ENCODE peak calls at places on chromosomes 2 and 18, in seven cellular contexts. One of them, this sample, is unnamed.

GRCh38 chr2:20803287-20803686 is 19.6 kb downstream of the LDAH start:
- DNase-seq in dorsolateral prefrontal cortex: no peak
- DNase-seq in A549: no peak
- DNase-seq in cardiac muscle cell: no peak
- DNase-seq in right lobe of liver: no peak
- DNase-seq in nephron progenitor cell: no peak
- DNase-seq in astrocyte of the cerebellum: no peak
- DNase-seq in this sample: no peak

GRCh38 chr2:133773862-133774674 is 205.8 kb upstream of the NCKAP5 start:
- DNase-seq in dorsolateral prefrontal cortex: no peak
- DNase-seq in A549: no peak
- DNase-seq in cardiac muscle cell: no peak
- DNase-seq in right lobe of liver: no peak
- DNase-seq in nephron progenitor cell: no peak
- DNase-seq in astrocyte of the cerebellum: no peak
- DNase-seq in this sample: no peak

GRCh38 chr2:170772295-170772694 is 2.1 kb downstream of the ERICH2 start:
- DNase-seq in dorsolateral prefrontal cortex: no peak
- DNase-seq in A549: no peak
- DNase-seq in cardiac muscle cell: no peak
- DNase-seq in right lobe of liver: no peak
- DNase-seq in nephron progenitor cell: no peak
- DNase-seq in astrocyte of the cerebellum: no peak
- DNase-seq in this sample: no peak

GRCh38 chr18:8998481-8999217 is 103.8 kb upstream of the NDUFV2 start:
- DNase-seq in dorsolateral prefrontal cortex: no peak
- DNase-seq in A549: no peak
- DNase-seq in cardiac muscle cell: no peak
- DNase-seq in right lobe of liver: no peak
- DNase-seq in nephron progenitor cell: no peak
- DNase-seq in astrocyte of the cerebellum: no peak
- DNase-seq in this sample: no peak

GRCh38 chr2:21301871-21302433 is 178.2 kb downstream of the TDRD15 start:
- DNase-seq in dorsolateral prefrontal cortex: no peak
- DNase-seq in A549: no peak
- DNase-seq in cardiac muscle cell: no peak
- DNase-seq in right lobe of liver: no peak
- DNase-seq in nephron progenitor cell: no peak
- DNase-seq in astrocyte of the cerebellum: no peak
- DNase-seq in this sample: no peak

GRCh38 chr2:169397697-169398096 is 35.4 kb upstream of the LRP2 start:
- DNase-seq in dorsolateral prefrontal cortex: no peak
- DNase-seq in A549: peak
- DNase-seq in cardiac muscle cell: no peak
- DNase-seq in right lobe of liver: no peak
- DNase-seq in nephron progenitor cell: no peak
- DNase-seq in astrocyte of the cerebellum: peak
- DNase-seq in this sample: no peak

GRCh38 chr2:121890041-121890440 is 134.6 kb downstream of the TSN start:
- DNase-seq in dorsolateral prefrontal cortex: no peak
- DNase-seq in A549: no peak
- DNase-seq in cardiac muscle cell: no peak
- DNase-seq in right lobe of liver: no peak
- DNase-seq in nephron progenitor cell: no peak
- DNase-seq in astrocyte of the cerebellum: no peak
- DNase-seq in this sample: no peak

GRCh38 chr2:241890524-241891235 is 21.2 kb downstream of the RTP5 start:
- DNase-seq in dorsolateral prefrontal cortex: no peak
- DNase-seq in A549: no peak
- DNase-seq in cardiac muscle cell: no peak
- DNase-seq in right lobe of liver: peak
- DNase-seq in nephron progenitor cell: no peak
- DNase-seq in astrocyte of the cerebellum: no peak
- DNase-seq in this sample: no peak

GRCh38 chr2:86185517-86186212 is 9.6 kb downstream of the IMMT start:
- DNase-seq in dorsolateral prefrontal cortex: no peak
- DNase-seq in A549: no peak
- DNase-seq in cardiac muscle cell: no peak
- DNase-seq in right lobe of liver: no peak
- DNase-seq in nephron progenitor cell: no peak
- DNase-seq in astrocyte of the cerebellum: no peak
- DNase-seq in this sample: no peak

GRCh38 chr18:37524546-37525301 is 40.9 kb downstream of the CELF4 start:
- DNase-seq in dorsolateral prefrontal cortex: no peak
- DNase-seq in A549: no peak
- DNase-seq in cardiac muscle cell: peak
- DNase-seq in right lobe of liver: peak
- DNase-seq in nephron progenitor cell: peak
- DNase-seq in astrocyte of the cerebellum: no peak
- DNase-seq in this sample: no peak

GRCh38 chr18:54957987-54958386 is 1.3 kb downstream of the CCDC68 start:
- DNase-seq in dorsolateral prefrontal cortex: no peak
- DNase-seq in A549: peak
- DNase-seq in cardiac muscle cell: no peak
- DNase-seq in right lobe of liver: no peak
- DNase-seq in nephron progenitor cell: no peak
- DNase-seq in astrocyte of the cerebellum: peak
- DNase-seq in this sample: no peak

GRCh38 chr2:185894223-185894622 is 155.6 kb downstream of the FSIP2 start:
- DNase-seq in dorsolateral prefrontal cortex: no peak
- DNase-seq in A549: no peak
- DNase-seq in cardiac muscle cell: no peak
- DNase-seq in right lobe of liver: no peak
- DNase-seq in nephron progenitor cell: no peak
- DNase-seq in astrocyte of the cerebellum: no peak
- DNase-seq in this sample: no peak

GRCh38 chr18:58887613-58887963 is 22.9 kb downstream of the ZNF532 start:
- DNase-seq in dorsolateral prefrontal cortex: no peak
- DNase-seq in A549: no peak
- DNase-seq in cardiac muscle cell: no peak
- DNase-seq in right lobe of liver: peak
- DNase-seq in nephron progenitor cell: no peak
- DNase-seq in astrocyte of the cerebellum: no peak
- DNase-seq in this sample: no peak

GRCh38 chr2:234136461-234136860 is 86.0 kb downstream of the SPP2 start:
- DNase-seq in dorsolateral prefrontal cortex: no peak
- DNase-seq in A549: peak
- DNase-seq in cardiac muscle cell: no peak
- DNase-seq in right lobe of liver: no peak
- DNase-seq in nephron progenitor cell: peak
- DNase-seq in astrocyte of the cerebellum: no peak
- DNase-seq in this sample: no peak

GRCh38 chr2:238561230-238561629 is 134.5 kb downstream of the ASB1 start:
- DNase-seq in dorsolateral prefrontal cortex: no peak
- DNase-seq in A549: peak
- DNase-seq in cardiac muscle cell: no peak
- DNase-seq in right lobe of liver: no peak
- DNase-seq in nephron progenitor cell: no peak
- DNase-seq in astrocyte of the cerebellum: no peak
- DNase-seq in this sample: no peak

GRCh38 chr2:220736778-220737177 is 835.3 kb downstream of the EPHA4 start:
- DNase-seq in dorsolateral prefrontal cortex: no peak
- DNase-seq in A549: peak
- DNase-seq in cardiac muscle cell: no peak
- DNase-seq in right lobe of liver: no peak
- DNase-seq in nephron progenitor cell: no peak
- DNase-seq in astrocyte of the cerebellum: no peak
- DNase-seq in this sample: no peak

GRCh38 chr2:234967201-234967873 is 15.5 kb downstream of the SH3BP4 start:
- DNase-seq in dorsolateral prefrontal cortex: no peak
- DNase-seq in A549: no peak
- DNase-seq in cardiac muscle cell: no peak
- DNase-seq in right lobe of liver: no peak
- DNase-seq in nephron progenitor cell: no peak
- DNase-seq in astrocyte of the cerebellum: no peak
- DNase-seq in this sample: no peak

GRCh38 chr2:184824597-184824996 is 226.3 kb downstream of the ZNF804A start:
- DNase-seq in dorsolateral prefrontal cortex: no peak
- DNase-seq in A549: no peak
- DNase-seq in cardiac muscle cell: no peak
- DNase-seq in right lobe of liver: no peak
- DNase-seq in nephron progenitor cell: no peak
- DNase-seq in astrocyte of the cerebellum: no peak
- DNase-seq in this sample: no peak

GRCh38 chr18:75066936-75067335 is 142.0 kb downstream of the PTGR3 start:
- DNase-seq in dorsolateral prefrontal cortex: no peak
- DNase-seq in A549: no peak
- DNase-seq in cardiac muscle cell: no peak
- DNase-seq in right lobe of liver: no peak
- DNase-seq in nephron progenitor cell: no peak
- DNase-seq in astrocyte of the cerebellum: no peak
- DNase-seq in this sample: no peak

GRCh38 chr2:113276216-113276905 is 2.4 kb downstream of the PAX8 start:
- DNase-seq in dorsolateral prefrontal cortex: no peak
- DNase-seq in A549: no peak
- DNase-seq in cardiac muscle cell: no peak
- DNase-seq in right lobe of liver: no peak
- DNase-seq in nephron progenitor cell: no peak
- DNase-seq in astrocyte of the cerebellum: no peak
- DNase-seq in this sample: no peak

GRCh38 chr2:222492683-222493082 is 68.3 kb downstream of the SGPP2 start:
- DNase-seq in dorsolateral prefrontal cortex: no peak
- DNase-seq in A549: no peak
- DNase-seq in cardiac muscle cell: no peak
- DNase-seq in right lobe of liver: no peak
- DNase-seq in nephron progenitor cell: no peak
- DNase-seq in astrocyte of the cerebellum: no peak
- DNase-seq in this sample: no peak

GRCh38 chr18:43870626-43871025 is 593.3 kb upstream of the SYT4 start:
- DNase-seq in dorsolateral prefrontal cortex: no peak
- DNase-seq in A549: no peak
- DNase-seq in cardiac muscle cell: no peak
- DNase-seq in right lobe of liver: no peak
- DNase-seq in nephron progenitor cell: no peak
- DNase-seq in astrocyte of the cerebellum: no peak
- DNase-seq in this sample: no peak

GRCh38 chr2:30706534-30707303 is 100.5 kb downstream of the CAPN13 start:
- DNase-seq in dorsolateral prefrontal cortex: peak
- DNase-seq in A549: peak
- DNase-seq in cardiac muscle cell: peak
- DNase-seq in right lobe of liver: peak
- DNase-seq in nephron progenitor cell: peak
- DNase-seq in astrocyte of the cerebellum: peak
- DNase-seq in this sample: no peak

GRCh38 chr2:136611451-136611850 is 153.9 kb upstream of the THSD7B start:
- DNase-seq in dorsolateral prefrontal cortex: no peak
- DNase-seq in A549: no peak
- DNase-seq in cardiac muscle cell: no peak
- DNase-seq in right lobe of liver: no peak
- DNase-seq in nephron progenitor cell: no peak
- DNase-seq in astrocyte of the cerebellum: no peak
- DNase-seq in this sample: no peak

GRCh38 chr18:36709315-36709714 is 119.5 kb downstream of the TPGS2 start:
- DNase-seq in dorsolateral prefrontal cortex: no peak
- DNase-seq in A549: no peak
- DNase-seq in cardiac muscle cell: no peak
- DNase-seq in right lobe of liver: no peak
- DNase-seq in nephron progenitor cell: no peak
- DNase-seq in astrocyte of the cerebellum: no peak
- DNase-seq in this sample: no peak

GRCh38 chr2:223306371-223306770 is 254.4 kb downstream of the KCNE4 start:
- DNase-seq in dorsolateral prefrontal cortex: no peak
- DNase-seq in A549: peak
- DNase-seq in cardiac muscle cell: peak
- DNase-seq in right lobe of liver: no peak
- DNase-seq in nephron progenitor cell: no peak
- DNase-seq in astrocyte of the cerebellum: peak
- DNase-seq in this sample: no peak

GRCh38 chr2:223599646-223600009 is 2.5 kb downstream of the SCG2 start:
- DNase-seq in dorsolateral prefrontal cortex: no peak
- DNase-seq in A549: no peak
- DNase-seq in cardiac muscle cell: no peak
- DNase-seq in right lobe of liver: no peak
- DNase-seq in nephron progenitor cell: no peak
- DNase-seq in astrocyte of the cerebellum: no peak
- DNase-seq in this sample: no peak

GRCh38 chr2:98822301-98823164 is 91.6 kb upstream of the MGAT4A start:
- DNase-seq in dorsolateral prefrontal cortex: no peak
- DNase-seq in A549: no peak
- DNase-seq in cardiac muscle cell: peak
- DNase-seq in right lobe of liver: no peak
- DNase-seq in nephron progenitor cell: peak
- DNase-seq in astrocyte of the cerebellum: no peak
- DNase-seq in this sample: no peak
- TF ChIP-seq CTCF in dorsolateral prefrontal cortex: peak
- TF ChIP-seq CTCF in A549: no peak
- TF ChIP-seq CTCF in cardiac muscle cell: peak
- TF ChIP-seq CTCF in right lobe of liver: no peak
- TF ChIP-seq CTCF in nephron progenitor cell: peak
- TF ChIP-seq CTCF in astrocyte of the cerebellum: peak
- TF ChIP-seq CTCF in this sample: peak

DNA sequence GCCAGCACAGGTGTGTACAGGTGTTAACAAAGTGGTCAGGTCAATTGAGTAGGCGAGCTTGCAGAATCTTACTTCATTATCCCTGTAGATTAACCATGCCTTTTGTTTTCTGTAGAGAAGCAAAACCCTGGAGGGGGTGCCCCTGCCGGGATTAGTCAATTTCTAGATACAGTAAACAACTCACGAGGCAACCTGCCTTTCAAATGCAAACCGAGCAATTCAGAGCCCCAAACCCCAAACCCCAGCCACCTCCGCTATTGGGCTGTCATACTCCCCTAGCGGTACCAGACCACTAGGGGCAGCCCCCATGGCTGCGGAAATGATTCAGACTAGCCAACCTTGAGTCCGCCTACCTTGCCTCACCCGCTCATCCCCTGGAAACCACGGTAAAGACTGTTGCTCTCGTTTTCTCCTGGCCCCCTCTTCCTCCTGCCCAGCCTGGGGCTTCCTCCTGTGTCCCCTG is 61.4 kb upstream of the KIF5C start:
- DNase-seq in dorsolateral prefrontal cortex: no peak
- DNase-seq in A549: no peak
- DNase-seq in cardiac muscle cell: no peak
- DNase-seq in right lobe of liver: no peak
- DNase-seq in nephron progenitor cell: no peak
- DNase-seq in astrocyte of the cerebellum: no peak
- DNase-seq in this sample: no peak
- TF ChIP-seq CTCF in dorsolateral prefrontal cortex: no peak
- TF ChIP-seq CTCF in A549: no peak
- TF ChIP-seq CTCF in cardiac muscle cell: no peak
- TF ChIP-seq CTCF in right lobe of liver: no peak
- TF ChIP-seq CTCF in nephron progenitor cell: peak
- TF ChIP-seq CTCF in astrocyte of the cerebellum: peak
- TF ChIP-seq CTCF in this sample: no peak

DNA sequence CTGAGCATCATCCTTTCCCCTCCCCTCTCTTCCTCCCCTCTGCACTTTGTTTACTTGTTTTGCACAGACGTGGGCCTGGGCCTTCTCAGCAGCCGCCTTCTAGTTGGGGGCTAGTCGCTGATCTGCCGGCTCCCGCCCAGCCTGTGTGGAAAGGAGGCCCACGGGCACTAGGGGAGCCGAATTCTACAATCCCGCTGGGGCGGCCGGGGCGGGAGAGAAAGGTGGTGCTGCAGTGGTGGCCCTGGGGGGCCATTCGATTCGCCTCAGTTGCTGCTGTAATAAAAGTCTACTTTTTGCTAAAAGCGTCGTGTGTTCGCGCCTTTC is 261 bp upstream of the KRTCAP3 start:
- DNase-seq in dorsolateral prefrontal cortex: no peak
- DNase-seq in A549: no peak
- DNase-seq in cardiac muscle cell: no peak
- DNase-seq in right lobe of liver: no peak
- DNase-seq in nephron progenitor cell: no peak
- DNase-seq in astrocyte of the cerebellum: no peak
- DNase-seq in this sample: no peak
- TF ChIP-seq CTCF in dorsolateral prefrontal cortex: no peak
- TF ChIP-seq CTCF in A549: no peak
- TF ChIP-seq CTCF in cardiac muscle cell: no peak
- TF ChIP-seq CTCF in right lobe of liver: no peak
- TF ChIP-seq CTCF in nephron progenitor cell: peak
- TF ChIP-seq CTCF in astrocyte of the cerebellum: peak
- TF ChIP-seq CTCF in this sample: no peak

GRCh38 chr18:71743634-71744033 is 800.5 kb downstream of the CBLN2 start:
- DNase-seq in dorsolateral prefrontal cortex: no peak
- DNase-seq in A549: no peak
- DNase-seq in cardiac muscle cell: no peak
- DNase-seq in right lobe of liver: no peak
- DNase-seq in nephron progenitor cell: no peak
- DNase-seq in astrocyte of the cerebellum: no peak
- DNase-seq in this sample: no peak
- TF ChIP-seq CTCF in dorsolateral prefrontal cortex: no peak
- TF ChIP-seq CTCF in A549: no peak
- TF ChIP-seq CTCF in cardiac muscle cell: no peak
- TF ChIP-seq CTCF in right lobe of liver: no peak
- TF ChIP-seq CTCF in nephron progenitor cell: no peak
- TF ChIP-seq CTCF in astrocyte of the cerebellum: no peak
- TF ChIP-seq CTCF in this sample: no peak

This sample was measured in AG09319.